ENCODE peak calls at places on chromosomes 4 and X, in five cellular contexts. J is fibroblast of lung, V is cardiac fibroblast, O is WTC11, S is mucosa of descending colon. D is an unnamed sample.

GRCh38 chrX:153494541-153495361 is at the start of gene BGN:
- DNase-seq in J (peak; percentile 41), V (peak; percentile 46), O (peak; percentile 54), S (no peak), D (peak; percentile 32)

GRCh38 chr4:85149656-85150055 is 183.2 kb upstream of the WDFY3 start:
- DNase-seq in J (peak; percentile 82), V (peak; percentile 79), O (no peak), S (no peak), D (no peak)

GRCh38 chrX:16750136-16750535 is 30.7 kb downstream of the SYAP1 start:
- DNase-seq in J (no peak), V (no peak), O (no peak), S (no peak), D (no peak)

GRCh38 chrX:115592997-115593734 is 32.2 kb downstream of the PLS3 start:
- DNase-seq in J (peak; percentile 48), V (peak; percentile 78), O (no peak), S (no peak), D (no peak)

GRCh38 chr4:77123403-77123802 is 33.6 kb upstream of the CCNG2 start:
- DNase-seq in J (no peak), V (no peak), O (no peak), S (no peak), D (no peak)

GRCh38 chrX:132165651-132166050 is 37.8 kb upstream of the FRMD7 start:
- DNase-seq in J (peak; percentile 0), V (peak; percentile 9), O (no peak), S (no peak), D (no peak)

GRCh38 chr4:973431-974397 is at the start of gene DGKQ:
- DNase-seq in J (peak; percentile 82), V (peak; percentile 82), O (peak; percentile 80), S (peak; percentile 90), D (peak; percentile 76)

GRCh38 chrX:124392794-124393193 is 46.4 kb downstream of the SH2D1A start:
- DNase-seq in J (no peak), V (no peak), O (no peak), S (no peak), D (no peak)

GRCh38 chrX:10795721-10796120 is 175.3 kb upstream of the MID1 start:
- DNase-seq in J (no peak), V (no peak), O (no peak), S (no peak), D (no peak)

GRCh38 chr4:156252300-156253016 is 298.8 kb upstream of the CTSO start:
- DNase-seq in J (no peak), V (peak; percentile 11), O (no peak), S (no peak), D (no peak)

GRCh38 chrX:121336831-121337421 is 289.5 kb downstream of the GLUD2 start:
- DNase-seq in J (no peak), V (no peak), O (no peak), S (no peak), D (no peak)

GRCh38 chr4:79141530-79141929 is 184.3 kb downstream of the NAA11 start:
- DNase-seq in J (peak; percentile 1), V (peak; percentile 11), O (peak; percentile 47), S (no peak), D (no peak)

GRCh38 chr4:23171971-23172370 is 479.2 kb downstream of the GBA3 start:
- DNase-seq in J (peak; percentile 15), V (no peak), O (no peak), S (no peak), D (no peak)

GRCh38 chrX:56805399-56805798 is 76.4 kb downstream of the NBDY start:
- DNase-seq in J (no peak), V (no peak), O (no peak), S (no peak), D (no peak)

GRCh38 chrX:147228153-147228552 is 413.6 kb upstream of the CXorf51A start:
- DNase-seq in J (no peak), V (no peak), O (no peak), S (no peak), D (no peak)

GRCh38 chr4:129346760-129347159 is 250.8 kb downstream of the C4orf33 start:
- DNase-seq in J (no peak), V (no peak), O (no peak), S (no peak), D (no peak)

GRCh38 chr4:174544496-174544895 is 22.2 kb upstream of the HPGD start:
- DNase-seq in J (no peak), V (no peak), O (no peak), S (no peak), D (no peak)

GRCh38 chr4:1383728-1384591 is 22.3 kb downstream of the NKX1-1 start:
- DNase-seq in J (no peak), V (no peak), O (peak; percentile 8), S (peak; percentile 37), D (no peak)

GRCh38 chr4:38674206-38675144 is 10.5 kb downstream of the KLF3 start:
- DNase-seq in J (no peak), V (no peak), O (no peak), S (peak; percentile 41), D (no peak)

GRCh38 chrX:103382893-103383292 is 6.6 kb downstream of the BEX3 start:
- DNase-seq in J (no peak), V (no peak), O (no peak), S (no peak), D (no peak)

GRCh38 chr4:40908297-40908696 is 158.5 kb downstream of the NSUN7 start:
- DNase-seq in J (no peak), V (no peak), O (peak; percentile 21), S (peak; percentile 65), D (no peak)

GRCh38 chr4:87541521-87541920 is 12.3 kb upstream of the SPARCL1 start:
- DNase-seq in J (no peak), V (no peak), O (no peak), S (no peak), D (no peak)

GRCh38 chr4:87541956-87542709 is 13.0 kb upstream of the SPARCL1 start:
- DNase-seq in J (no peak), V (no peak), O (no peak), S (no peak), D (no peak)

GRCh38 chr4:87545052-87545451 is 15.9 kb upstream of the SPARCL1 start:
- DNase-seq in J (no peak), V (no peak), O (no peak), S (no peak), D (no peak)

GRCh38 chr4:87543835-87544461 is 14.8 kb upstream of the SPARCL1 start:
- DNase-seq in J (peak; percentile 82), V (peak; percentile 77), O (peak; percentile 23), S (no peak), D (no peak)

DNA sequence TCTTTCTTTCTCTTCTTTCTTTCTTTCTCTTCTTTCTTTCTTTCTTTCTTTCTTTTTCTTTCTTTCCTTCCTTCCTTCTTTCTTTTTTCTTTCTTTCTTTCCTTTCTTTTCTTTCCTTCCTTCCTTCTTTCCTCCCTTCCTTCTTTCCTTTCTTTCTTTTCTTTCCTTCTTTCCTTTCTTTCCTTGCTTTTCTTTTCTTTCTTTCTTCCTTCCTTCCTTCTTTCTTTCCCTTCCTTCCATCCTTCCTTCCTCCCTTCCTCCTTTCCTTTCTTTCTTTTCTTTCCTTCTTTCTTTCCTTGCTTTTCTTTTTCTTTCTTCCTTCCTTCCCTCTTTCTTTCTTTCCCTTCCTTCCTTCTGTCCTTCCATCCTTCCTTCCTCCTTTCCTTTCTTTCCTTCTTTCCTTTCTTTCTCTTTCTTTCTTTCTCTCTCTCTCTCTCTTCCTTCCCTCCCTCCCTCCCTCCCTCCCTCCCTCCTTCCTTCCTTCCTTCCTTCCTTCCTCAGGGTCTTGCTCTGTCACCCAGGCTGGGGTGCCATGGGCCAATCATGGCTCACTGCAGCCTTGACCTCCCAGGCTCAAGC is 13.6 kb upstream of the SPARCL1 start:
- DNase-seq in J (no peak), V (no peak), O (no peak), S (no peak), D (no peak)
- TF ChIP-seq CTCF in J (no peak), V (no peak), O (no peak), S (no peak), D (no peak)

DNA sequence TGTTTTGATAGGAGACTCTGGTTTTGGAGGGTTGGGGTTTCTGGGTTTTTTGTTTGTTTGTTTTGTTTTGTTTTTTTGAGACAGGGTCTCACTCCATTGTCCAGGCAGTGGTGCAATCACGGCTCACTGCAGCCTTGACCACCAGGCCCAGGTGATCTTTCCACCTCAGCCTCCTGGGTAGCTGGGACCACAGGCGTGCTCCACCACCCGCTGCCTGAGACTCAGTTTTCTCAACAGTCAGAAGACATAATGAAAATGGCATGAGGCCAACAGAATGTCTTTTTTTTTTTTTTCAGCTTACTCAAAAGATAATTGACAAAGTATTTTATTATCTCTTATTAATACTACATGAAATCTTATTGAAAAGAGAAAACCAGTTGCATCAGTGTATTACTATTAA is 32.4 kb downstream of the TNIP2 start:
- DNase-seq in J (no peak), V (no peak), O (no peak), S (no peak), D (no peak)
- TF ChIP-seq CTCF in J (no peak), V (no peak), O (no peak), S (no peak), D (no peak)

GRCh38 chr4:159384619-159385018 is 281.7 kb downstream of the RAPGEF2 start:
- DNase-seq in J (peak; percentile 38), V (peak; percentile 27), O (no peak), S (no peak), D (no peak)
- TF ChIP-seq CTCF in J (peak; percentile 24), V (no peak), O (no peak), S (no peak), D (no peak)

DNA sequence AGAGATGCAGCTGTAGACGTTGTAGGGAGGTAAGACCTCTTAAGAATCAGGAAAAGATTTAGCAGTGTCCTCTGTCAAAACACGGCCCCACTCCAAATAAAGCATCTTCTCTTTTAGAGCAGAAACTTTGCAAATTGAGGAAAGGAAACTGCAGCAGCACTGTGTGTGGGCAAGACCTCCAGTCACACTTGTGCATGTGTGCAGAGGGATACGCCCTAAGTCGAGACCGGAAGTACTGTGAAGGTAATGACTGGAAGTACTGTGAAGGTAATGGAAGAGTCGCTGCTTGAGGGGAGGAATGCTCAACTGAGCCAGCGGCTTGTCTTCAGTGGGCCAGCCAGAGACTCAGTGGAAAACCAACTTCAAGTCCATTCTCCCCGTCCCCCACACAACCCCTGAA is 46.5 kb downstream of the EGF start:
- DNase-seq in J (no peak), V (no peak), O (no peak), S (no peak), D (no peak)
- TF ChIP-seq CTCF in J (no peak), V (no peak), O (no peak), S (no peak), D (no peak)

GRCh38 chr4:138736362-138736761 is 279.2 kb upstream of the NOCT start:
- DNase-seq in J (peak; percentile 59), V (peak; percentile 61), O (no peak), S (no peak), D (no peak)
- TF ChIP-seq CTCF in J (no peak), V (no peak), O (no peak), S (no peak), D (no peak)

D was measured in neural crest cell.